ENCODE peak calls at places on chromosomes 7 and 10, in eight cellular contexts. One of them, this sample, is unnamed.

GRCh38 chr7:39461263-39461662 is 104.9 kb upstream of the YAE1 start:
- DNase-seq in A549: no peak
- DNase-seq in heart left ventricle: no peak
- DNase-seq in endothelial cell of umbilical vein: no peak
- DNase-seq in astrocyte of the cerebellum: no peak
- DNase-seq in psoas muscle: no peak
- DNase-seq in colonic mucosa: no peak
- DNase-seq in thoracic aorta: no peak
- DNase-seq in this sample: no peak

GRCh38 chr10:112963835-112964234 is 13.8 kb downstream of the TCF7L2 start:
- DNase-seq in A549: no peak
- DNase-seq in heart left ventricle: no peak
- DNase-seq in endothelial cell of umbilical vein: no peak
- DNase-seq in astrocyte of the cerebellum: no peak
- DNase-seq in psoas muscle: no peak
- DNase-seq in colonic mucosa: no peak
- DNase-seq in thoracic aorta: no peak
- DNase-seq in this sample: no peak

GRCh38 chr10:90834326-90834725 is 23.5 kb downstream of the HTR7 start:
- DNase-seq in A549: no peak
- DNase-seq in heart left ventricle: no peak
- DNase-seq in endothelial cell of umbilical vein: no peak
- DNase-seq in astrocyte of the cerebellum: no peak
- DNase-seq in psoas muscle: no peak
- DNase-seq in colonic mucosa: no peak
- DNase-seq in thoracic aorta: no peak
- DNase-seq in this sample: no peak

GRCh38 chr10:98033515-98033914 is 3.1 kb upstream of the CRTAC1 start:
- DNase-seq in A549: no peak
- DNase-seq in heart left ventricle: no peak
- DNase-seq in endothelial cell of umbilical vein: no peak
- DNase-seq in astrocyte of the cerebellum: no peak
- DNase-seq in psoas muscle: no peak
- DNase-seq in colonic mucosa: no peak
- DNase-seq in thoracic aorta: no peak
- DNase-seq in this sample: no peak

GRCh38 chr7:28161319-28161718 is 19.3 kb downstream of the JAZF1 start:
- DNase-seq in A549: no peak
- DNase-seq in heart left ventricle: no peak
- DNase-seq in endothelial cell of umbilical vein: no peak
- DNase-seq in astrocyte of the cerebellum: no peak
- DNase-seq in psoas muscle: no peak
- DNase-seq in colonic mucosa: no peak
- DNase-seq in thoracic aorta: no peak
- DNase-seq in this sample: no peak

GRCh38 chr7:16586081-16586874 is 59.3 kb downstream of the ANKMY2 start:
- DNase-seq in A549: no peak
- DNase-seq in heart left ventricle: no peak
- DNase-seq in endothelial cell of umbilical vein: no peak
- DNase-seq in astrocyte of the cerebellum: no peak
- DNase-seq in psoas muscle: peak
- DNase-seq in colonic mucosa: no peak
- DNase-seq in thoracic aorta: no peak
- DNase-seq in this sample: no peak

GRCh38 chr10:3711918-3712317 is 73.1 kb downstream of the KLF6 start:
- DNase-seq in A549: no peak
- DNase-seq in heart left ventricle: no peak
- DNase-seq in endothelial cell of umbilical vein: no peak
- DNase-seq in astrocyte of the cerebellum: no peak
- DNase-seq in psoas muscle: no peak
- DNase-seq in colonic mucosa: no peak
- DNase-seq in thoracic aorta: no peak
- DNase-seq in this sample: no peak

GRCh38 chr10:47354162-47354561 is 6.0 kb downstream of the RBP3 start:
- DNase-seq in A549: peak
- DNase-seq in heart left ventricle: no peak
- DNase-seq in endothelial cell of umbilical vein: no peak
- DNase-seq in astrocyte of the cerebellum: no peak
- DNase-seq in psoas muscle: peak
- DNase-seq in colonic mucosa: no peak
- DNase-seq in thoracic aorta: no peak
- DNase-seq in this sample: no peak

GRCh38 chr7:39566056-39566921 is at the start of gene YAE1:
- DNase-seq in A549: peak
- DNase-seq in heart left ventricle: peak
- DNase-seq in endothelial cell of umbilical vein: peak
- DNase-seq in astrocyte of the cerebellum: peak
- DNase-seq in psoas muscle: peak
- DNase-seq in colonic mucosa: peak
- DNase-seq in thoracic aorta: peak
- DNase-seq in this sample: peak

GRCh38 chr7:99579956-99580777 is 17.9 kb upstream of the TMEM225B start:
- DNase-seq in A549: no peak
- DNase-seq in heart left ventricle: peak
- DNase-seq in endothelial cell of umbilical vein: peak
- DNase-seq in astrocyte of the cerebellum: no peak
- DNase-seq in psoas muscle: peak
- DNase-seq in colonic mucosa: peak
- DNase-seq in thoracic aorta: no peak
- DNase-seq in this sample: no peak

GRCh38 chr10:71260622-71261325 is 48.4 kb downstream of the UNC5B start:
- DNase-seq in A549: no peak
- DNase-seq in heart left ventricle: peak
- DNase-seq in endothelial cell of umbilical vein: no peak
- DNase-seq in astrocyte of the cerebellum: peak
- DNase-seq in psoas muscle: peak
- DNase-seq in colonic mucosa: no peak
- DNase-seq in thoracic aorta: no peak
- DNase-seq in this sample: no peak

GRCh38 chr10:24552346-24553016 is 171.2 kb downstream of the ARHGAP21 start:
- DNase-seq in A549: peak
- DNase-seq in heart left ventricle: no peak
- DNase-seq in endothelial cell of umbilical vein: no peak
- DNase-seq in astrocyte of the cerebellum: no peak
- DNase-seq in psoas muscle: peak
- DNase-seq in colonic mucosa: peak
- DNase-seq in thoracic aorta: no peak
- DNase-seq in this sample: no peak

GRCh38 chr10:37495415-37495814 is 362.0 kb downstream of the ZNF248 start:
- DNase-seq in A549: no peak
- DNase-seq in heart left ventricle: no peak
- DNase-seq in endothelial cell of umbilical vein: no peak
- DNase-seq in astrocyte of the cerebellum: no peak
- DNase-seq in psoas muscle: no peak
- DNase-seq in colonic mucosa: no peak
- DNase-seq in thoracic aorta: no peak
- DNase-seq in this sample: no peak

GRCh38 chr10:99775850-99776249 is 6.6 kb upstream of the ABCC2 start:
- DNase-seq in A549: peak
- DNase-seq in heart left ventricle: no peak
- DNase-seq in endothelial cell of umbilical vein: peak
- DNase-seq in astrocyte of the cerebellum: peak
- DNase-seq in psoas muscle: no peak
- DNase-seq in colonic mucosa: no peak
- DNase-seq in thoracic aorta: no peak
- DNase-seq in this sample: no peak

GRCh38 chr10:55550241-55550640 is 749.2 kb upstream of the PCDH15 start:
- DNase-seq in A549: no peak
- DNase-seq in heart left ventricle: no peak
- DNase-seq in endothelial cell of umbilical vein: no peak
- DNase-seq in astrocyte of the cerebellum: peak
- DNase-seq in psoas muscle: no peak
- DNase-seq in colonic mucosa: no peak
- DNase-seq in thoracic aorta: no peak
- DNase-seq in this sample: no peak

GRCh38 chr10:5812283-5813090 is 747 bp downstream of the GDI2 start:
- DNase-seq in A549: peak
- DNase-seq in heart left ventricle: peak
- DNase-seq in endothelial cell of umbilical vein: peak
- DNase-seq in astrocyte of the cerebellum: no peak
- DNase-seq in psoas muscle: peak
- DNase-seq in colonic mucosa: peak
- DNase-seq in thoracic aorta: no peak
- DNase-seq in this sample: no peak

GRCh38 chr7:135291809-135292253 is 58.2 kb downstream of the STRA8 start:
- DNase-seq in A549: peak
- DNase-seq in heart left ventricle: no peak
- DNase-seq in endothelial cell of umbilical vein: peak
- DNase-seq in astrocyte of the cerebellum: no peak
- DNase-seq in psoas muscle: no peak
- DNase-seq in colonic mucosa: no peak
- DNase-seq in thoracic aorta: no peak
- DNase-seq in this sample: no peak

GRCh38 chr7:82443044-82443800 is at the start of gene CACNA2D1:
- DNase-seq in A549: peak
- DNase-seq in heart left ventricle: peak
- DNase-seq in endothelial cell of umbilical vein: peak
- DNase-seq in astrocyte of the cerebellum: no peak
- DNase-seq in psoas muscle: peak
- DNase-seq in colonic mucosa: peak
- DNase-seq in thoracic aorta: no peak
- DNase-seq in this sample: no peak

GRCh38 chr10:19663344-19663743 is 152.9 kb upstream of the PLXDC2 start:
- DNase-seq in A549: no peak
- DNase-seq in heart left ventricle: no peak
- DNase-seq in endothelial cell of umbilical vein: no peak
- DNase-seq in astrocyte of the cerebellum: no peak
- DNase-seq in psoas muscle: no peak
- DNase-seq in colonic mucosa: no peak
- DNase-seq in thoracic aorta: no peak
- DNase-seq in this sample: no peak

GRCh38 chr10:30353851-30354250 is 4.8 kb upstream of the MTPAP start:
- DNase-seq in A549: no peak
- DNase-seq in heart left ventricle: no peak
- DNase-seq in endothelial cell of umbilical vein: no peak
- DNase-seq in astrocyte of the cerebellum: no peak
- DNase-seq in psoas muscle: no peak
- DNase-seq in colonic mucosa: no peak
- DNase-seq in thoracic aorta: no peak
- DNase-seq in this sample: no peak

GRCh38 chr7:37097276-37097675 is 351.4 kb downstream of the ELMO1 start:
- DNase-seq in A549: no peak
- DNase-seq in heart left ventricle: no peak
- DNase-seq in endothelial cell of umbilical vein: no peak
- DNase-seq in astrocyte of the cerebellum: no peak
- DNase-seq in psoas muscle: no peak
- DNase-seq in colonic mucosa: no peak
- DNase-seq in thoracic aorta: no peak
- DNase-seq in this sample: no peak
- TF ChIP-seq CTCF in A549: no peak
- TF ChIP-seq CTCF in heart left ventricle: no peak
- TF ChIP-seq CTCF in endothelial cell of umbilical vein: no peak
- TF ChIP-seq CTCF in astrocyte of the cerebellum: no peak
- TF ChIP-seq CTCF in psoas muscle: no peak
- TF ChIP-seq CTCF in colonic mucosa: no peak
- TF ChIP-seq CTCF in thoracic aorta: no peak
- TF ChIP-seq CTCF in this sample: no peak

GRCh38 chr10:11608159-11608966 is 3.1 kb downstream of the USP6NL start:
- DNase-seq in A549: no peak
- DNase-seq in heart left ventricle: no peak
- DNase-seq in endothelial cell of umbilical vein: no peak
- DNase-seq in astrocyte of the cerebellum: no peak
- DNase-seq in psoas muscle: no peak
- DNase-seq in colonic mucosa: no peak
- DNase-seq in thoracic aorta: no peak
- DNase-seq in this sample: no peak

GRCh38 chr10:11609052-11609451 is 2.4 kb downstream of the USP6NL start:
- DNase-seq in A549: no peak
- DNase-seq in heart left ventricle: no peak
- DNase-seq in endothelial cell of umbilical vein: no peak
- DNase-seq in astrocyte of the cerebellum: no peak
- DNase-seq in psoas muscle: no peak
- DNase-seq in colonic mucosa: no peak
- DNase-seq in thoracic aorta: no peak
- DNase-seq in this sample: no peak

GRCh38 chr10:11610151-11610854 is 1.1 kb downstream of the USP6NL start:
- DNase-seq in A549: no peak
- DNase-seq in heart left ventricle: no peak
- DNase-seq in endothelial cell of umbilical vein: peak
- DNase-seq in astrocyte of the cerebellum: no peak
- DNase-seq in psoas muscle: no peak
- DNase-seq in colonic mucosa: no peak
- DNase-seq in thoracic aorta: no peak
- DNase-seq in this sample: no peak

GRCh38 chr10:11610855-11611247 is 599 bp downstream of the USP6NL start:
- DNase-seq in A549: peak
- DNase-seq in heart left ventricle: peak
- DNase-seq in endothelial cell of umbilical vein: no peak
- DNase-seq in astrocyte of the cerebellum: no peak
- DNase-seq in psoas muscle: no peak
- DNase-seq in colonic mucosa: peak
- DNase-seq in thoracic aorta: no peak
- DNase-seq in this sample: no peak

DNA sequence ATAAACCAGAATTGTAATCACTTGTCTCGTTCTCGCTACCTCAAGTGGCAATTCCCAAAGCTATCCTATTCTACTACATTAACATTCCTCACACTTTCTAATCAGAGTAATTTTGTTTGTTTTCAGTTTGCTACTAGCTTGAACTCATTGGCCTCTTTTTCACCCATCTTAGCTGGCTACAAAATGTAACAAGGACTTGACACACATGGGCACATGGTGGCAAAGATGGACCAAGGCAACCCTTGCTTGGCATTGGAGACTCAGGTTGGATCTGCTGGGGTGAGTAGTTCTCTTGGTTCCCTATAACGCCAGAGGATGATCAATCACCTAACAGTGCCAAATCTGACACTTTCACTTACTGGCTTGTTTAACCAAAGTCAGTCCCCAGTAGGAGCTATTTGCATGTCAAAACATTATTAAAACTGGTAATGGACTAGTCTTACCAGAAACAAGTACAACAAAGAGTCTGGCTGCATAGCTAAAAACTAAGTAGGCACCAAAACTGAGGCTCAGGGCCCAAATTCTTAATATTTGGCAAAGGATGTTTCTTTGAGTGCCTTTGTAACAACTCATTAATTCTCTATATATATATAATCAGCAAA is 1.9 kb downstream of the USP6NL start:
- DNase-seq in A549: no peak
- DNase-seq in heart left ventricle: no peak
- DNase-seq in endothelial cell of umbilical vein: no peak
- DNase-seq in astrocyte of the cerebellum: no peak
- DNase-seq in psoas muscle: no peak
- DNase-seq in colonic mucosa: no peak
- DNase-seq in thoracic aorta: no peak
- DNase-seq in this sample: peak
- H3K4me3 ChIP-seq in A549: no peak
- H3K4me3 ChIP-seq in heart left ventricle: no peak
- H3K4me3 ChIP-seq in endothelial cell of umbilical vein: no peak
- H3K4me3 ChIP-seq in astrocyte of the cerebellum: peak
- H3K4me3 ChIP-seq in psoas muscle: no peak
- H3K4me3 ChIP-seq in colonic mucosa: no peak
- H3K4me3 ChIP-seq in thoracic aorta: peak
- H3K4me3 ChIP-seq in this sample: peak

GRCh38 chr7:27129729-27130539 is 623 bp downstream of the HOXA4 start:
- DNase-seq in A549: no peak
- DNase-seq in heart left ventricle: peak
- DNase-seq in endothelial cell of umbilical vein: peak
- DNase-seq in astrocyte of the cerebellum: no peak
- DNase-seq in psoas muscle: peak
- DNase-seq in colonic mucosa: peak
- DNase-seq in thoracic aorta: no peak
- DNase-seq in this sample: no peak
- TF ChIP-seq CTCF in A549: peak
- TF ChIP-seq CTCF in heart left ventricle: peak
- TF ChIP-seq CTCF in endothelial cell of umbilical vein: peak
- TF ChIP-seq CTCF in astrocyte of the cerebellum: no peak
- TF ChIP-seq CTCF in psoas muscle: peak
- TF ChIP-seq CTCF in colonic mucosa: no peak
- TF ChIP-seq CTCF in thoracic aorta: no peak
- TF ChIP-seq CTCF in this sample: no peak

GRCh38 chr10:77386833-77387232 is 250.8 kb downstream of the KCNMA1 start:
- DNase-seq in A549: no peak
- DNase-seq in heart left ventricle: no peak
- DNase-seq in endothelial cell of umbilical vein: peak
- DNase-seq in astrocyte of the cerebellum: no peak
- DNase-seq in psoas muscle: no peak
- DNase-seq in colonic mucosa: no peak
- DNase-seq in thoracic aorta: no peak
- DNase-seq in this sample: no peak
- H3K4me3 ChIP-seq in A549: no peak
- H3K4me3 ChIP-seq in heart left ventricle: no peak
- H3K4me3 ChIP-seq in endothelial cell of umbilical vein: no peak
- H3K4me3 ChIP-seq in astrocyte of the cerebellum: no peak
- H3K4me3 ChIP-seq in psoas muscle: no peak
- H3K4me3 ChIP-seq in colonic mucosa: no peak
- H3K4me3 ChIP-seq in thoracic aorta: peak
- H3K4me3 ChIP-seq in this sample: no peak